ENCODE peak calls at places on chromosome 12, in nine cellular contexts. N is NCI-H1694 treated with DMSO at 0.1 percent for 48 hours; W is stimulated activated effector memory CD8-positive, alpha-beta T cell treated with anti-CD3 and anti-CD28 coated beads, Interleukin-12 subunit alpha, Interleukin-12 subunit beta, amount 100 ng/mL, for 72 hours; R is gastrocnemius medialis; Q is activated CD4-positive, CD25-positive, alpha-beta regulatory T cell; O is heart left ventricle; S is NCI-H1105; J is stimulated activated CD4-positive, alpha-beta T cell treated with anti-CD3 and anti-CD28 coated beads, Interleukin-4, amount 100 ng/mL, for 48 hours; B is stimulated activated CD8-positive, alpha-beta memory T cell treated with anti-CD3 and anti-CD28 coated beads, Interleukin-2, amount 100 ng/mL, for 1 hour. K is an unnamed sample.

GRCh38 chr12:48814313-48815280 is 3.7 kb upstream of the CACNB3 start:
- DNase-seq in N (peak; percentile 22), W (peak; percentile 95), R (peak; percentile 49), Q (peak; percentile 62), O (peak; percentile 84), S (peak; percentile 35), J (peak; percentile 77), B (peak; percentile 51), K (peak; percentile 89)

GRCh38 chr12:31325524-31325875 is 450 bp downstream of the SINHCAF start:
- DNase-seq in N (no peak), W (peak; percentile 3), R (no peak), Q (peak; percentile 9), O (no peak), S (no peak), J (no peak), B (no peak), K (no peak)

GRCh38 chr12:54549774-54550451 is 512 bp downstream of the PDE1B start:
- DNase-seq in N (no peak), W (no peak), R (no peak), Q (no peak), O (no peak), S (no peak), J (peak; percentile 17), B (no peak), K (no peak)

GRCh38 chr12:132557969-132558856 is 52.2 kb downstream of the LRCOL1 start:
- DNase-seq in N (no peak), W (no peak), R (no peak), Q (no peak), O (no peak), S (no peak), J (no peak), B (no peak), K (no peak)

GRCh38 chr12:30977537-30978349 is 51.2 kb downstream of the TSPAN11 start:
- DNase-seq in N (no peak), W (no peak), R (no peak), Q (no peak), O (no peak), S (no peak), J (no peak), B (no peak), K (no peak)

GRCh38 chr12:100721193-100721592 is 73.4 kb upstream of the ANO4 start:
- DNase-seq in N (peak; percentile 77), W (no peak), R (no peak), Q (no peak), O (no peak), S (no peak), J (no peak), B (no peak), K (no peak)

GRCh38 chr12:64088431-64089349 is 133.4 kb downstream of the KICS2 start:
- DNase-seq in N (no peak), W (no peak), R (peak; percentile 48), Q (no peak), O (peak; percentile 64), S (no peak), J (no peak), B (no peak), K (peak; percentile 82)

GRCh38 chr12:97132270-97132669 is 225.2 kb downstream of the NEDD1 start:
- DNase-seq in N (no peak), W (no peak), R (no peak), Q (no peak), O (no peak), S (no peak), J (no peak), B (no peak), K (no peak)

GRCh38 chr12:88931598-88931997 is 351.3 kb upstream of the KITLG start:
- DNase-seq in N (no peak), W (no peak), R (no peak), Q (no peak), O (no peak), S (no peak), J (no peak), B (no peak), K (no peak)

GRCh38 chr12:110649341-110649847 is 35.5 kb downstream of the TCTN1 start:
- DNase-seq in N (no peak), W (no peak), R (no peak), Q (no peak), O (no peak), S (no peak), J (no peak), B (no peak), K (no peak)

GRCh38 chr12:57769594-57769993 is 2.3 kb downstream of the METTL1 start:
- DNase-seq in N (no peak), W (no peak), R (no peak), Q (no peak), O (no peak), S (no peak), J (no peak), B (no peak), K (no peak)

GRCh38 chr12:130764475-130765185 is 48.5 kb upstream of the RIMBP2 start:
- DNase-seq in N (no peak), W (peak; percentile 51), R (no peak), Q (no peak), O (no peak), S (no peak), J (no peak), B (no peak), K (no peak)